ENCODE peak calls at places on chromosomes 3 and 15, in eight cellular contexts. One of them, this sample, is unnamed.
A peak's percentile ranks its signal among the peaks of the same experiment; 100 is the strongest.

GRCh38 chr15:64917211-64917610 is 5.5 kb downstream of the ANKDD1A start:
- DNase-seq in tibial artery: no peak
- DNase-seq in fibroblast of lung: no peak
- DNase-seq in right atrium auricular region: no peak
- DNase-seq in IMR-90: no peak
- DNase-seq in brain microvascular endothelial cell: no peak
- DNase-seq in cardiac muscle cell: no peak
- DNase-seq in GM23338: no peak
- DNase-seq in this sample: no peak

GRCh38 chr15:51736069-51736468 is 1.4 kb downstream of the LYSMD2 start:
- DNase-seq in right atrium auricular region: no peak
- DNase-seq in IMR-90: no peak
- DNase-seq in GM23338: no peak
- DNase-seq in tibial artery: no peak
- DNase-seq in fibroblast of lung: no peak
- DNase-seq in cardiac muscle cell: peak; percentile 37
- DNase-seq in brain microvascular endothelial cell: no peak
- DNase-seq in this sample: no peak

GRCh38 chr3:160400631-160401150 is 1.2 kb downstream of the SMC4 start:
- DNase-seq in brain microvascular endothelial cell: no peak
- DNase-seq in GM23338: peak; percentile 42
- DNase-seq in tibial artery: no peak
- DNase-seq in cardiac muscle cell: peak; percentile 35
- DNase-seq in IMR-90: no peak
- DNase-seq in right atrium auricular region: no peak
- DNase-seq in fibroblast of lung: no peak
- DNase-seq in this sample: no peak

GRCh38 chr3:167057586-167057985 is 322.5 kb downstream of the ZBBX start:
- DNase-seq in brain microvascular endothelial cell: no peak
- DNase-seq in right atrium auricular region: no peak
- DNase-seq in IMR-90: no peak
- DNase-seq in fibroblast of lung: no peak
- DNase-seq in GM23338: no peak
- DNase-seq in cardiac muscle cell: no peak
- DNase-seq in tibial artery: no peak
- DNase-seq in this sample: no peak

GRCh38 chr3:30786360-30786759 is 108.1 kb downstream of the GADL1 start:
- DNase-seq in right atrium auricular region: no peak
- DNase-seq in cardiac muscle cell: no peak
- DNase-seq in IMR-90: no peak
- DNase-seq in GM23338: no peak
- DNase-seq in tibial artery: no peak
- DNase-seq in brain microvascular endothelial cell: no peak
- DNase-seq in fibroblast of lung: no peak
- DNase-seq in this sample: no peak

GRCh38 chr3:11917051-11917450 is 70.4 kb upstream of the TAMM41 start:
- DNase-seq in tibial artery: no peak
- DNase-seq in right atrium auricular region: peak; percentile 30
- DNase-seq in brain microvascular endothelial cell: no peak
- DNase-seq in fibroblast of lung: no peak
- DNase-seq in IMR-90: no peak
- DNase-seq in GM23338: no peak
- DNase-seq in cardiac muscle cell: no peak
- DNase-seq in this sample: no peak

GRCh38 chr3:113985526-113985925 is 37.7 kb downstream of the ZDHHC23 start:
- DNase-seq in brain microvascular endothelial cell: no peak
- DNase-seq in tibial artery: no peak
- DNase-seq in fibroblast of lung: no peak
- DNase-seq in cardiac muscle cell: peak; percentile 2
- DNase-seq in GM23338: peak; percentile 17
- DNase-seq in right atrium auricular region: no peak
- DNase-seq in IMR-90: no peak
- DNase-seq in this sample: no peak

GRCh38 chr3:38986901-38987300 is 64.8 kb downstream of the SCN11A start:
- DNase-seq in tibial artery: no peak
- DNase-seq in fibroblast of lung: no peak
- DNase-seq in GM23338: no peak
- DNase-seq in IMR-90: peak; percentile 50
- DNase-seq in right atrium auricular region: no peak
- DNase-seq in cardiac muscle cell: no peak
- DNase-seq in brain microvascular endothelial cell: no peak
- DNase-seq in this sample: no peak

GRCh38 chr3:145939431-145939830 is 221.6 kb downstream of the PLOD2 start:
- DNase-seq in tibial artery: no peak
- DNase-seq in GM23338: no peak
- DNase-seq in cardiac muscle cell: no peak
- DNase-seq in brain microvascular endothelial cell: no peak
- DNase-seq in fibroblast of lung: no peak
- DNase-seq in IMR-90: no peak
- DNase-seq in right atrium auricular region: no peak
- DNase-seq in this sample: no peak

GRCh38 chr3:69938061-69938460 is 61.5 kb upstream of the SAMMSON start:
- DNase-seq in IMR-90: no peak
- DNase-seq in tibial artery: no peak
- DNase-seq in fibroblast of lung: no peak
- DNase-seq in cardiac muscle cell: no peak
- DNase-seq in right atrium auricular region: no peak
- DNase-seq in brain microvascular endothelial cell: no peak
- DNase-seq in GM23338: no peak
- DNase-seq in this sample: no peak

GRCh38 chr3:125406070-125406469 is 30.9 kb upstream of the ZNF148 start:
- DNase-seq in cardiac muscle cell: no peak
- DNase-seq in fibroblast of lung: no peak
- DNase-seq in IMR-90: no peak
- DNase-seq in GM23338: no peak
- DNase-seq in right atrium auricular region: no peak
- DNase-seq in brain microvascular endothelial cell: no peak
- DNase-seq in tibial artery: no peak
- DNase-seq in this sample: no peak

GRCh38 chr3:17639765-17640164 is 102.7 kb downstream of the TBC1D5 start:
- DNase-seq in IMR-90: peak; percentile 94
- DNase-seq in tibial artery: peak; percentile 28
- DNase-seq in cardiac muscle cell: peak; percentile 93
- DNase-seq in right atrium auricular region: no peak
- DNase-seq in brain microvascular endothelial cell: peak; percentile 73
- DNase-seq in fibroblast of lung: peak; percentile 90
- DNase-seq in GM23338: no peak
- DNase-seq in this sample: no peak

GRCh38 chr15:33200444-33200843 is 5.9 kb upstream of the FMN1 start:
- DNase-seq in right atrium auricular region: no peak
- DNase-seq in GM23338: no peak
- DNase-seq in fibroblast of lung: no peak
- DNase-seq in tibial artery: no peak
- DNase-seq in brain microvascular endothelial cell: no peak
- DNase-seq in cardiac muscle cell: no peak
- DNase-seq in IMR-90: no peak
- DNase-seq in this sample: no peak

GRCh38 chr3:55567615-55568014 is 80.5 kb upstream of the WNT5A start:
- DNase-seq in brain microvascular endothelial cell: no peak
- DNase-seq in tibial artery: no peak
- DNase-seq in cardiac muscle cell: peak; percentile 24
- DNase-seq in IMR-90: peak; percentile 57
- DNase-seq in GM23338: no peak
- DNase-seq in right atrium auricular region: no peak
- DNase-seq in fibroblast of lung: no peak
- DNase-seq in this sample: no peak

DNA sequence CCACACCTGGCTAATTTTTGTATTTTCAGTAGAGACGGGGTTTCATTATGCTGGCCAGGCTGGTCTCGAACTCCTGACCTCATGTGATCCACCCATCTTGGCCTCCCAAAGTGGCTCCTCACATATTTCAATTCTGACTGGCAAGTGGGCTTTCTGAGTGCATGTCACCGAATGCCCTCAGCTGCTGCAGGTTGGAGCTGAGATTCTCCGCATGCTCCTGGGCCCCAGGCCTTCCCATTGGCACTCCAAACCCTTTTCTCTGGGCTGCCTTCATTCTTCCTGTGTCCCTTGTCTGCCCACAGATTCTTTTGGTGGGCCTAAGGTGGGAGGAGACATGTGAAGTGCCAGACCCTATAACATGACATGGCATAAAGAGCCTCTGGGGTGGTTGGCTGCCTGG is 67.3 kb downstream of the SYNM start:
- DNase-seq in IMR-90: no peak
- DNase-seq in right atrium auricular region: no peak
- DNase-seq in GM23338: no peak
- DNase-seq in cardiac muscle cell: no peak
- DNase-seq in brain microvascular endothelial cell: no peak
- DNase-seq in fibroblast of lung: no peak
- DNase-seq in tibial artery: no peak
- DNase-seq in this sample: no peak
- H3K27ac ChIP-seq in IMR-90: no peak overlapping the region
- H3K27ac ChIP-seq in right atrium auricular region: peak overlapping the region; percentile 95
- H3K27ac ChIP-seq in GM23338: no peak overlapping the region
- H3K27ac ChIP-seq in cardiac muscle cell: no peak overlapping the region
- H3K27ac ChIP-seq in brain microvascular endothelial cell: no peak overlapping the region
- H3K27ac ChIP-seq in fibroblast of lung: no peak overlapping the region
- H3K27ac ChIP-seq in tibial artery: peak overlapping the region; percentile 92
- H3K27ac ChIP-seq in this sample: no peak overlapping the region

GRCh38 chr3:84547207-84547606 is 411.6 kb upstream of the CADM2 start:
- DNase-seq in GM23338: no peak
- DNase-seq in cardiac muscle cell: no peak
- DNase-seq in right atrium auricular region: no peak
- DNase-seq in fibroblast of lung: no peak
- DNase-seq in brain microvascular endothelial cell: no peak
- DNase-seq in tibial artery: no peak
- DNase-seq in IMR-90: no peak
- DNase-seq in this sample: no peak

GRCh38 chr3:84547971-84548970 is 410.5 kb upstream of the CADM2 start:
- DNase-seq in cardiac muscle cell: peak; percentile 8
- DNase-seq in brain microvascular endothelial cell: no peak
- DNase-seq in right atrium auricular region: no peak
- DNase-seq in tibial artery: no peak
- DNase-seq in IMR-90: no peak
- DNase-seq in fibroblast of lung: peak; percentile 8
- DNase-seq in GM23338: peak; percentile 88
- DNase-seq in this sample: no peak
- TF ChIP-seq CTCF in cardiac muscle cell: no peak
- TF ChIP-seq CTCF in brain microvascular endothelial cell: peak; percentile 50
- TF ChIP-seq CTCF in right atrium auricular region: peak; percentile 45
- TF ChIP-seq CTCF in tibial artery: peak; percentile 31
- TF ChIP-seq CTCF in IMR-90: peak; percentile 15
- TF ChIP-seq CTCF in fibroblast of lung: no peak
- TF ChIP-seq CTCF in GM23338: peak; percentile 71
- TF ChIP-seq CTCF in this sample: peak; percentile 71

GRCh38 chr15:59792359-59792758 is 103.2 kb upstream of the BNIP2 start:
- DNase-seq in tibial artery: no peak
- DNase-seq in brain microvascular endothelial cell: no peak
- DNase-seq in right atrium auricular region: no peak
- DNase-seq in IMR-90: no peak
- DNase-seq in cardiac muscle cell: no peak
- DNase-seq in GM23338: peak; percentile 32
- DNase-seq in fibroblast of lung: no peak
- DNase-seq in this sample: no peak
- H3K27me3 ChIP-seq in tibial artery: peaks cover 17% of the 10 kb centered on the region
- H3K27me3 ChIP-seq in brain microvascular endothelial cell: peaks cover 2% of the 10 kb centered on the region
- H3K27me3 ChIP-seq in right atrium auricular region: no peaks in the 10 kb centered on the region
- H3K27me3 ChIP-seq in IMR-90: peaks cover 2% of the 10 kb centered on the region
- H3K27me3 ChIP-seq in cardiac muscle cell: no peaks in the 10 kb centered on the region
- H3K27me3 ChIP-seq in GM23338: no peaks in the 10 kb centered on the region
- H3K27me3 ChIP-seq in fibroblast of lung: no peaks in the 10 kb centered on the region
- H3K27me3 ChIP-seq in this sample: peaks cover 5% of the 10 kb centered on the region

DNA sequence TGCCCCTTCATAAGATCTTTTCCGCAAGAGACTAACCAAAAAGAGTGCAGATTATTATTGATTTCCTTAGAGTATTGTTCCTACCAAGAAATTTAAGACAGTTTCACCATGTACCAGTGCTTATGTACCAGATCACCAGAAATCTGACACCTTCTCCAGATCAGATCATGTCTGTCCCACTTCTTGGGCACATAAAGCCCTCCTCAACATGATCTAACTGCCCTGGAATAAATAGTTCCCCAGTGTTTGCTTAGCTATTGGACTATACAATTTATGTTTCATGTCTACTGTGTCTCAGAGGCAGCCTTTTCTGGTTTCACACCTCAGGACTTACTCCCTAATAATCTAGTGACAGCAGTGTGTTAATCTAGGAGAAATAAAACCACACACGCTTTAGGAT is 46.8 kb downstream of the NME9 start:
- DNase-seq in IMR-90: no peak
- DNase-seq in right atrium auricular region: no peak
- DNase-seq in GM23338: no peak
- DNase-seq in tibial artery: no peak
- DNase-seq in cardiac muscle cell: no peak
- DNase-seq in fibroblast of lung: no peak
- DNase-seq in brain microvascular endothelial cell: no peak
- DNase-seq in this sample: no peak
- H3K27ac ChIP-seq in IMR-90: no peak overlapping the region
- H3K27ac ChIP-seq in right atrium auricular region: no peak overlapping the region
- H3K27ac ChIP-seq in GM23338: no peak overlapping the region
- H3K27ac ChIP-seq in tibial artery: no peak overlapping the region
- H3K27ac ChIP-seq in cardiac muscle cell: no peak overlapping the region
- H3K27ac ChIP-seq in fibroblast of lung: no peak overlapping the region
- H3K27ac ChIP-seq in brain microvascular endothelial cell: no peak overlapping the region
- H3K27ac ChIP-seq in this sample: peak overlapping the region; percentile 65

GRCh38 chr3:139546772-139547171 is 7.2 kb upstream of the RBP1 start:
- DNase-seq in GM23338: no peak
- DNase-seq in fibroblast of lung: no peak
- DNase-seq in right atrium auricular region: no peak
- DNase-seq in IMR-90: no peak
- DNase-seq in tibial artery: no peak
- DNase-seq in brain microvascular endothelial cell: no peak
- DNase-seq in cardiac muscle cell: no peak
- DNase-seq in this sample: no peak
- TF ChIP-seq CTCF in GM23338: no peak
- TF ChIP-seq CTCF in fibroblast of lung: no peak
- TF ChIP-seq CTCF in right atrium auricular region: no peak
- TF ChIP-seq CTCF in IMR-90: no peak
- TF ChIP-seq CTCF in tibial artery: no peak
- TF ChIP-seq CTCF in brain microvascular endothelial cell: no peak
- TF ChIP-seq CTCF in cardiac muscle cell: no peak
- TF ChIP-seq CTCF in this sample: no peak

This sample was measured in RWPE2.